ENCODE peak calls at places on chromosomes 11 and 22, in ten cellular contexts. S is cardiac muscle cell, K is esophagus squamous epithelium, B is upper lobe of right lung, P is dorsolateral prefrontal cortex, X is uterus, V is body of pancreas, D is right lobe of liver, U is spleen, O is thoracic aorta. A is an unnamed sample.

GRCh38 chr11:32290783-32291182 is 144.6 kb downstream of the WT1 start:
- DNase-seq in S (peak; percentile 11), B (no peak), P (peak; percentile 42), X (no peak), D (no peak), U (no peak), V (no peak), O (no peak), K (no peak), A (no peak)

GRCh38 chr11:85752890-85753581 is 57.9 kb downstream of the SYTL2 start:
- DNase-seq in O (no peak), D (no peak), X (no peak), P (no peak), S (no peak), B (no peak), V (peak; percentile 51), K (no peak), U (peak; percentile 80), A (peak; percentile 71)

GRCh38 chr11:35126879-35127576 is 11.9 kb upstream of the CD44 start:
- DNase-seq in B (no peak), P (no peak), S (no peak), X (no peak), K (no peak), U (no peak), O (no peak), D (no peak), V (no peak), A (no peak)

GRCh38 chr11:110123003-110123402 is 29.8 kb downstream of the ZC3H12C start:
- DNase-seq in O (no peak), S (peak; percentile 84), P (no peak), D (no peak), X (no peak), U (no peak), K (no peak), V (no peak), B (no peak), A (no peak)

GRCh38 chr11:95152878-95153856 is 63.5 kb downstream of the ENDOD1 start:
- DNase-seq in P (no peak), O (no peak), S (no peak), U (peak; percentile 80), D (no peak), V (no peak), B (no peak), X (no peak), K (no peak), A (peak; percentile 45)

GRCh38 chr11:67354314-67355022 is 1.1 kb upstream of the POLD4 start:
- DNase-seq in B (no peak), K (no peak), S (peak; percentile 93), D (peak; percentile 85), U (peak; percentile 77), X (peak; percentile 77), O (peak; percentile 87), V (peak; percentile 86), P (no peak), A (peak; percentile 99)

GRCh38 chr22:45970709-45971388 is 6.1 kb downstream of the WNT7B start:
- DNase-seq in O (no peak), X (no peak), P (no peak), B (no peak), S (peak; percentile 32), U (no peak), D (no peak), V (no peak), K (no peak), A (no peak)

GRCh38 chr11:116511684-116512083 is 261.1 kb downstream of the BUD13 start:
- DNase-seq in O (no peak), U (no peak), V (no peak), P (no peak), S (no peak), D (no peak), B (no peak), K (no peak), X (no peak), A (no peak)

GRCh38 chr11:69637601-69637955 is 3.4 kb upstream of the CCND1 start:
- DNase-seq in D (no peak), P (no peak), V (no peak), O (no peak), K (no peak), B (no peak), U (peak; percentile 67), X (no peak), S (no peak), A (no peak)

GRCh38 chr11:69636512-69636866 is 4.5 kb upstream of the CCND1 start:
- DNase-seq in K (no peak), O (no peak), B (peak; percentile 86), S (peak; percentile 98), D (peak; percentile 79), V (peak; percentile 61), X (peak; percentile 53), P (peak; percentile 65), U (no peak), A (peak; percentile 58)

GRCh38 chr11:69635804-69636511 is 5.0 kb upstream of the CCND1 start:
- DNase-seq in P (no peak), B (no peak), X (no peak), S (no peak), U (no peak), K (no peak), V (no peak), D (no peak), O (no peak), A (no peak)

GRCh38 chr11:69637956-69638871 is 2.7 kb upstream of the CCND1 start:
- DNase-seq in P (no peak), S (peak; percentile 73), D (no peak), B (peak; percentile 85), V (peak; percentile 58), O (no peak), X (no peak), U (peak; percentile 80), K (no peak), A (peak; percentile 56)

DNA sequence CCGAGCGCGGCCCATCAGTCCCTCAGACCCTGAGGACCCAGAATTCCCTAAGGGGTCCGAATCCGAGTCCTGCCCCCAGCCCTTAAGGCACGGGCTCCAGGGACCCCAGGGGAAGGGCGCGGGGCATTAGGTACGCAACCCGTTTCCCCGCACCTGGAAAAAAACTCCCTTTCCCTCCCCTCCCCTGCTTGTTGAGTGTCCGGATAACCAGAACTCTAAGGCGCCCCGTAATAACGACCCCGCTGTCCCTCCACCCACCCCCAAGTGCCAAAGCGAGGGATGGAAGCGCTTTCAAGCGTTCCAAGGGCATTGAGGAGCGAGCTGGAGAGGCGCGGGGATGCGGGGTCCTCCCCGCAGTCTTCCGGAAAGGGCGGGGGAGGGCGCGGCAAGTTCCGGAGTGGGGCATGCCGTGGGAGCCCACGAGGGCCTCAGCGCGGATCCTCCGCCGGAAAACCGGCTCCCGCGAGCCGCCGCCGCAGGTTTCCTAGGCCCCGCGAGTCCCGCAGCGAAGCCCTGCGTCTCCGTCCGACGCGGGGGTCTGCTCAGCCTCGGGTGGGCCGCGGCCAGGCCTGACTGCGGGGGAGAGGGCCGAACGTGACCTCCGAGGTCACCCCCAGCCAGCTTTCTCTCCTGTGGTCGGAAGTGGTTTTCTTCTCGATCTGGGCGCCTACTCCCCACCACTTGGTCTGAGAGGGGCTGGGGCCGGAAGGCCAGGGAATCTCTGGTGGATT is 3.9 kb upstream of the CCND1 start:
- DNase-seq in P (no peak), D (no peak), X (no peak), K (no peak), B (peak; percentile 66), O (no peak), S (no peak), V (no peak), U (peak; percentile 66), A (no peak)
- H3K4me3 ChIP-seq in P (peak overlapping the region; percentile 51), D (peak overlapping the region; percentile 17), X (no peak overlapping the region), K (peak overlapping the region; percentile 84), B (peak overlapping the region; percentile 55), O (peak overlapping the region; percentile 97), S (peak overlapping the region; percentile 17), V (no peak overlapping the region), U (peak overlapping the region; percentile 22), A (peak overlapping the region; percentile 31)

DNA sequence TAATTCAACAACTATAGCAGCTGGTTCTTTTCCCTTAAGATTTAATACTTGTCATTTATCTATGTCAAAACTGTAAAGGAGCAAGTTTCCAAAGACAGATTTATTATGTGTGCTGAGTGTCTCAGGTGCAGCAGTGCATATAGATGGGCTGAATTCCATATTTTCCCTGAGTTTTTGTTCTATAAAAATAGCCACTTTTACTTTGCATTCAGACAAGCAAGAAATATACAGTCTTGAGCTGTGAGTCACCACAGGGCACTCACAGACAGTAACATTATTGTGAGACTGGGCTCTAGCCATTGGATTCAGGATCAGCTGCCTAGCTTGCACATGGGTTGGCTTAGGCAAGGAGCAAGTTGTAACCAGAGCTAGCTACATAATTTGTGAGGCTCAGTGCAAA is 173.8 kb downstream of the CSNK2A3 start:
- DNase-seq in X (no peak), D (no peak), S (peak; percentile 53), O (no peak), K (no peak), P (no peak), U (no peak), B (no peak), V (no peak), A (no peak)
- H3K27ac ChIP-seq in X (peak overlapping the region; percentile 62), D (no peak overlapping the region), S (no peak overlapping the region), O (no peak overlapping the region), K (no peak overlapping the region), P (no peak overlapping the region), U (no peak overlapping the region), B (no peak overlapping the region), V (no peak overlapping the region), A (no peak overlapping the region)

DNA sequence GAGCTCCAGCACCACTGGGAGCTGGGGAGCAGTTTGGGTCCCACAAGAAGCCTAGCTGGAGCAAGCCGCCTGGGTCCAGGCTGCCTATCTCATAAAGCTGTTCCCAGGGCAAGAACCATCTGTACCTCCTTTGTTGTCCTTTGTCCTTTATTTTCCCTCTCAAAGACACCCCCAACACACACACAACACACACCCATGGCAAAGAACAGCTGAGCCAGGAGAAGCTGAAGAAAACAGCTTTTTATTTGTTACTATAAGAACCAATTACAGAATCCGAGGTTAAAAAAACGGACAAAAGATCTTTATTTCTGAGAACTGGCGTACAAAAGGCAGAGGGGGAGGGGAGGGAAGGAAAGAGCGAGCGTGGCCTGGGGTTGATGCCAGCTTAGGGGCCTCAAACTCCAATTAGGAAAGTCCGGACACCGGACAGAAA is 1.7 kb upstream of the TUT1 start:
- DNase-seq in K (no peak), X (no peak), D (no peak), O (no peak), S (no peak), U (no peak), P (no peak), V (no peak), B (no peak), A (no peak)
- H3K4me3 ChIP-seq in K (no peak overlapping the region), X (no peak overlapping the region), D (no peak overlapping the region), O (no peak overlapping the region), S (no peak overlapping the region), U (no peak overlapping the region), P (no peak overlapping the region), V (no peak overlapping the region), B (no peak overlapping the region), A (no peak overlapping the region)

GRCh38 chr11:123084454-123084853 is 22.5 kb upstream of the HSPA8 start:
- DNase-seq in D (no peak), P (no peak), O (no peak), B (no peak), K (no peak), U (peak; percentile 14), V (no peak), S (no peak), X (no peak), A (no peak)
- H3K27ac ChIP-seq in D (no peak overlapping the region), P (no peak overlapping the region), O (no peak overlapping the region), B (no peak overlapping the region), K (no peak overlapping the region), U (no peak overlapping the region), V (no peak overlapping the region), S (no peak overlapping the region), X (no peak overlapping the region), A (no peak overlapping the region)

GRCh38 chr22:25092119-25092518 is 107.5 kb upstream of the CRYBB3 start:
- DNase-seq in V (no peak), B (no peak), P (no peak), O (no peak), K (no peak), X (no peak), U (no peak), D (no peak), S (no peak), A (no peak)
- H3K4me3 ChIP-seq in V (no peak overlapping the region), B (no peak overlapping the region), P (no peak overlapping the region), O (no peak overlapping the region), K (no peak overlapping the region), X (no peak overlapping the region), U (no peak overlapping the region), D (no peak overlapping the region), S (no peak overlapping the region), A (no peak overlapping the region)